ENCODE peak calls at places on chromosomes 5 and 9, in four cellular contexts. N, T, I and K are unnamed samples.

GRCh38 chr5:112186401-112186990 is 232.6 kb downstream of the EPB41L4A start:
- DNase-seq in N (peak), I (peak), T (peak), K (peak)

GRCh38 chr5:96220610-96221390 is 212.2 kb downstream of the PCSK1 start:
- DNase-seq in I (peak), N (no peak), T (no peak), K (no peak)

GRCh38 chr9:77546391-77546790 is 101.7 kb downstream of the GNA14 start:
- DNase-seq in I (no peak), T (no peak), N (no peak), K (no peak)

GRCh38 chr9:121860744-121861143 is 209.3 kb downstream of the DAB2IP start:
- DNase-seq in T (no peak), I (peak), N (no peak), K (no peak)

GRCh38 chr9:129888085-129888808 is 53.0 kb downstream of the USP20 start:
- DNase-seq in N (no peak), T (no peak), I (no peak), K (peak)

GRCh38 chr9:131404581-131404980 is 10.7 kb downstream of the PRRC2B start:
- DNase-seq in I (no peak), N (no peak), T (no peak), K (no peak)

GRCh38 chr5:136038635-136039034 is 9.8 kb downstream of the TGFBI start:
- DNase-seq in T (no peak), I (no peak), N (no peak), K (no peak)

GRCh38 chr5:139740138-139740992 is 55.2 kb upstream of the PSD2 start:
- DNase-seq in I (no peak), N (no peak), T (no peak), K (no peak)

GRCh38 chr9:133426011-133426410 is 3.8 kb downstream of the ADAMTS13 start:
- DNase-seq in I (no peak), T (no peak), N (no peak), K (no peak)

GRCh38 chr5:98510111-98510510 is 263.4 kb upstream of the RGMB start:
- DNase-seq in N (no peak), I (peak), T (no peak), K (no peak)

GRCh38 chr5:35776757-35777156 is 79.9 kb upstream of the IL7R start:
- DNase-seq in N (no peak), T (no peak), I (no peak), K (no peak)

GRCh38 chr9:3906437-3907213 is 380.8 kb upstream of the RFX3 start:
- DNase-seq in T (peak), N (no peak), I (peak), K (no peak)

GRCh38 chr5:107593009-107593408 is 77.7 kb downstream of the EFNA5 start:
- DNase-seq in N (no peak), T (peak), I (no peak), K (no peak)

GRCh38 chr5:179211076-179211475 is 134.2 kb downstream of the ADAMTS2 start:
- DNase-seq in I (no peak), T (no peak), N (no peak), K (no peak)

GRCh38 chr9:97567182-97567893 is 65.8 kb downstream of the TSTD2 start:
- DNase-seq in N (no peak), I (no peak), T (no peak), K (no peak)

GRCh38 chr5:3694819-3695218 is 99.2 kb downstream of the IRX1 start:
- DNase-seq in N (no peak), I (peak), T (no peak), K (no peak)

GRCh38 chr5:138212828-138213160 is 329 bp downstream of the CDC23 start:
- DNase-seq in T (no peak), N (peak), I (no peak), K (peak)

GRCh38 chr5:169650701-169651331 is 13.7 kb downstream of the DOCK2 start:
- DNase-seq in N (no peak), I (peak), T (no peak), K (no peak)

GRCh38 chr5:24365406-24365805 is 279.4 kb downstream of the CDH10 start:
- DNase-seq in T (no peak), I (no peak), N (no peak), K (no peak)

GRCh38 chr9:110952018-110952864 is 86.0 kb downstream of the LPAR1 start:
- DNase-seq in N (no peak), I (no peak), T (no peak), K (peak)

GRCh38 chr5:162488077-162488476 is 420.5 kb downstream of the GABRG2 start:
- DNase-seq in N (no peak), T (no peak), I (no peak), K (no peak)

GRCh38 chr5:75839547-75839946 is 122.3 kb upstream of the POC5 start:
- DNase-seq in I (no peak), N (no peak), T (no peak), K (peak)

GRCh38 chr5:178535299-178536175 is 54.7 kb downstream of the COL23A1 start:
- DNase-seq in N (no peak), T (no peak), I (no peak), K (no peak)

GRCh38 chr9:38061326-38061947 is 7.6 kb downstream of the SHB start:
- DNase-seq in T (no peak), N (no peak), I (no peak), K (no peak)

GRCh38 chr9:88697764-88698436 is 162.9 kb downstream of the NXNL2 start:
- DNase-seq in N (no peak), T (no peak), I (no peak), K (peak)

GRCh38 chr9:106075991-106076390 is 381.6 kb downstream of the TMEM38B start:
- DNase-seq in T (no peak), I (peak), N (no peak), K (no peak)

GRCh38 chr5:6235726-6236125 is 142.6 kb downstream of the MED10 start:
- DNase-seq in T (no peak), I (no peak), N (no peak), K (no peak)

GRCh38 chr5:139745800-139746690 is 49.6 kb upstream of the PSD2 start:
- DNase-seq in T (peak), N (peak), I (peak), K (peak)

GRCh38 chr5:132002701-132003100 is 8.8 kb downstream of the ACSL6 start:
- DNase-seq in I (no peak), N (no peak), T (no peak), K (no peak)

GRCh38 chr9:101028346-101029299 is at the start of gene PLPPR1:
- DNase-seq in N (peak), T (peak), I (peak), K (peak)

GRCh38 chr9:109868222-109868621 is 88.2 kb downstream of the PALM2AKAP2 start:
- DNase-seq in T (no peak), I (no peak), N (peak), K (no peak)

GRCh38 chr5:76363385-76364261 is 39.5 kb upstream of the IQGAP2 start:
- DNase-seq in T (no peak), I (no peak), N (no peak), K (no peak)

GRCh38 chr5:74765201-74765600 is 1.7 kb downstream of the GFM2 start:
- DNase-seq in N (peak), T (no peak), I (peak), K (no peak)

GRCh38 chr9:33415152-33416038 is 13.0 kb upstream of the AQP7 start:
- DNase-seq in N (peak), I (peak), T (peak), K (peak)

GRCh38 chr9:19224563-19224962 is 5.9 kb upstream of the DENND4C start:
- DNase-seq in I (no peak), N (no peak), T (no peak), K (no peak)

GRCh38 chr5:43121565-43122484 is 1.1 kb downstream of the ZNF131 start:
- DNase-seq in I (peak), N (no peak), T (peak), K (no peak)
- H3K9ac ChIP-seq in I (peak), N (peak), T (peak), K (peak)

DNA sequence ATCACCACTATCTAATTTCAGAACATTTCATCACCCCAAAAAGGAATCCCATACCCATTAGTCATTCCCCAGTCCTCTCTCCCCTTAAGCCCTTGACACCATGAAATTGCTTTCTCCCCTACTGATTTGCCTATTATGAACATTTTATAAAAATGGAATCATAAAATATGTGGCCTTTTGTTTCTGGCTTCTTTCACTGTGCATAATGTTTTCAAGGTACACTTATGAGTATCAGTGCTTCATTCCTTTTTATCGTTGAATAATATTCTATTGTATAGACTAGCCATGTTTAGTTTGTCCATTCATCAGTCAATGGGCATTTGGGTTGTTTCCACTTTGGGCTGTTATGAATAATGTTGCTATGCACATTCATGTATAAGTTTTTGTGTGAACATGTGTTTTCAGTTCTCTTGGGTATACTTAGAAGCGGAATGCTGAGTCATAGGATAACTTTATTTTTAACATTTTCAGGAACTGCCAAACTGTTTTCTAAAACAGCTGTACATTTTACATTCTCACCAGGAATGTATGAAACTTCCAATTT is 40.4 kb upstream of the FGF1 start:
- DNase-seq in T (no peak), N (no peak), I (peak), K (no peak)
- H3K4me3 ChIP-seq in T (no peak), N (no peak), I (no peak), K (no peak)

GRCh38 chr9:123322771-123323481 is 33.1 kb upstream of the CRB2 start:
- DNase-seq in I (no peak), T (no peak), N (no peak), K (peak)
- H3K9ac ChIP-seq in I (no peak), T (no peak), N (no peak), K (peak)

GRCh38 chr9:87336407-87336806 is 161.3 kb upstream of the DAPK1 start:
- DNase-seq in T (no peak), N (no peak), I (no peak), K (no peak)
- H3K4me3 ChIP-seq in T (no peak), N (no peak), I (no peak), K (no peak)

GRCh38 chr9:36316629-36317317 is 58.5 kb upstream of the GNE start:
- DNase-seq in N (no peak), T (no peak), I (peak), K (no peak)
- H3K9ac ChIP-seq in N (no peak), T (no peak), I (no peak), K (no peak)

DNA sequence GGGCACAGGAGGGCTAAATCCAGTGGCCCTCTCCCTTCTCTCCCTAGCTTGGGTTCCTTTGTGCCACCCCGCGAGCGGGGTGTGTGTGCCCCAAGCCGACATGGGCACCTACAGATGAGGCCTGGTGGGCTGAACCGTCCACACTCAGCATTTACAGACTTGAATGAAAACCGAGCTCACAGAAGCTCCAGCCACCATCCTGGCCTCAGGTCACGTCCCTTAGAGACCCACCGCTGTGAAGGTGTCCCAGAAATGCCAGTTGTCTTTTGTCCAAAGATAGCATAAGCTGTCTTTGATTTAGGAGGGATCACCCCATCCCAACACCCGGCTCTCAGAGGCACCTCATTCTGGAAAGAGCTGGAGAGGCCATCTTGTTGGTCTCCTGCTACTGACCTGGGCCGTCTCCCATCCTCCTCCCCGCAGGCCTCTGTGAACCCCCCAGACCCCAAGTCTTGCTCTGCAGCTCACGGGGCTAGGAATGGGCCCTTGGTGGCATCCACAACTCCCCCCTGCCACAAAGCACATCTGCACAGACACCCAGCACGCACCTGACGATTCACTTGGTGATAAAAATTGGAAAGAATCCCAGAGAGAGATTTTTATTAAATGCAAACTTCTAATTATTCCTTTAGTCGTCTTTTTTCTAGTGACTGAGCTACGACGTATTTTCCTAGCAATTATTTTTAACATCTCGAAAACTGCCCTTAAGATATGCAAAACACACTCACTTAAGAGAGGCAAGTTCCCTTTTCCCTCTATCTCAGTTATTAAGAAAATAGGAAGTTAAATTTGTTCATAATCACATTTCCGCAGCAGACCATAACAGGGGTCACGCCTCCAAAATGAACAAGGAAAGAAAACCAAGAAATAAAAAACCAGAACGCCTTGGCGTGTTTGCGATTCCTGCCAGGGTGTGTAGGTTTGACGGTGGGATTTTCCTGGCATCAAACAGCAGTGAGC is 80.5 kb upstream of the LMX1B start:
- DNase-seq in I (no peak), T (peak), N (no peak), K (no peak)
- H3K4me3 ChIP-seq in I (no peak), T (no peak), N (no peak), K (no peak)

GRCh38 chr9:136181784-136182421 is 23.0 kb downstream of the LHX3 start:
- DNase-seq in N (no peak), T (no peak), I (no peak), K (no peak)
- H3K9ac ChIP-seq in N (no peak), T (no peak), I (no peak), K (no peak)

GRCh38 chr5:113806823-113807222 is 293.3 kb downstream of the YTHDC2 start:
- DNase-seq in N (peak), T (no peak), I (peak), K (no peak)
- H3K4me3 ChIP-seq in N (no peak), T (no peak), I (no peak), K (no peak)

DNA sequence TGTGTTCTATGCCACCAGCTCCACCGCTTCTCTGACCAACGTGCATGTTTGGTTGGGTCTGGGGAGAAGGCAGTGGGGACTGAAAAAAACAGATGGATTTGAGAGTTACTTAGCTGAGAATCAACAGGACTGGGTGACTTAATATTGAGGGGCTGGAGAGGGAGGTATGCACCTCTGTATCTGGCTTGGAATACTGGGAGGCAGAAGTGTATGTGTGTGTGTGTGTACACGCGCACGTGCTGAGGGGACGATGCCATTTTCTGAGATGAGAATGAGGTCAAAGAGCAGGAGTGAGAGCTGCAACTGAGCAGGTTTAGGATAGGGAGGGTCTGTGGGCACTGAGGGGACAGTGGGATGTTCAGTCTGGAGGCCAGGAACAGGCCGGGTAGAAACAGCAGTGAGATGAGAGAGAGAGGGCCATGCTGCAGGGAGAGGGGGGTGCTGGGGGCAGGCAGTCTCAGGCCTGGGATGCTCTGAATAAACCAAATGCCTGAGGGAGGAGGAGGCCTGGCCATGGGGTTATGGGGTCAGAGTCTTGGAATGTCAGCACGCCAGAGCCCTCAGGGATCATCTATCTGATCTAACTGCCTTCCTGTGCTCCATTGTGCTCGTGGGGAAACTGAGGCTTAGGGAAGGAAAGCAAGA is 14.0 kb downstream of the PDGFRB start:
- DNase-seq in N (peak), T (no peak), I (no peak), K (no peak)
- H3K9ac ChIP-seq in N (no peak), T (peak), I (no peak), K (no peak)